ENCODE peak calls at places on chromosome 2, in five cellular contexts. F is NCI-H69; D is caudate nucleus; Z is EL; S is stimulated activated CD4-positive, alpha-beta T cell treated with anti-CD3 and anti-CD28 coated beads, Interleukin-12 subunit alpha, Interleukin-12 subunit beta, amount 100 ng/mL, for 24 hours. Q is an unnamed sample.

GRCh38 chr2:175576270-175576669 is 394.8 kb upstream of the ATP5MC3 start:
- DNase-seq in F (no peak), Z (no peak), D (no peak), S (no peak), Q (no peak)

GRCh38 chr2:79271456-79271855 is 111.9 kb upstream of the REG3A start:
- DNase-seq in Z (no peak), F (no peak), S (no peak), D (no peak), Q (no peak)

GRCh38 chr2:62662548-62662947 is 43.0 kb upstream of the EHBP1 start:
- DNase-seq in D (no peak), F (no peak), Z (no peak), S (no peak), Q (peak)

GRCh38 chr2:3870222-3870621 is 166.8 kb downstream of the DCDC2C start:
- DNase-seq in D (no peak), S (no peak), Z (no peak), F (no peak), Q (no peak)

GRCh38 chr2:3112131-3112530 is 265.5 kb downstream of the EIPR1 start:
- DNase-seq in D (no peak), Z (no peak), F (no peak), S (no peak), Q (peak)

GRCh38 chr2:127680706-127681287 is 5.5 kb upstream of the LIMS2 start:
- DNase-seq in F (no peak), S (no peak), D (no peak), Z (no peak), Q (no peak)

GRCh38 chr2:222797308-222797707 is 63.5 kb upstream of the ACSL3 start:
- DNase-seq in S (no peak), Z (peak), F (peak), D (no peak), Q (no peak)

GRCh38 chr2:209145941-209146681 is 277.7 kb upstream of the MAP2 start:
- DNase-seq in F (no peak), S (no peak), D (no peak), Z (no peak), Q (no peak)

GRCh38 chr2:140154271-140154670 is 1374.1 kb upstream of the NXPH2 start:
- DNase-seq in Z (no peak), F (no peak), D (no peak), S (no peak), Q (no peak)

GRCh38 chr2:69518836-69519235 is 81.6 kb upstream of the NFU1 start:
- DNase-seq in D (no peak), Z (no peak), F (no peak), S (no peak), Q (no peak)